ENCODE peak calls at places on chromosome 12, in four cellular contexts. I is body of pancreas; W is left lung; X is naive thymus-derived CD4-positive, alpha-beta T cell. N is an unnamed sample. For H3K4me1, the result is how much of the 10 kb centered on the place peaks cover.

GRCh38 chr12:27009926-27010325 is 4.3 kb downstream of the TM7SF3 start:
- DNase-seq in I (no peak), W (no peak), X (no peak), N (no peak)

GRCh38 chr12:62919827-62920226 is 15.1 kb downstream of the PPM1H start:
- DNase-seq in I (no peak), W (no peak), X (no peak), N (no peak)

GRCh38 chr12:77228376-77228775 is 163.0 kb upstream of the E2F7 start:
- DNase-seq in I (no peak), W (no peak), X (no peak), N (no peak)

GRCh38 chr12:52126050-52126604 is 46.6 kb downstream of the SMIM41 start:
- DNase-seq in I (no peak), W (no peak), X (no peak), N (no peak)

GRCh38 chr12:52878507-52879393 is 26.1 kb downstream of the KRT8 start:
- DNase-seq in I (no peak), W (no peak), X (no peak), N (no peak)

GRCh38 chr12:12357697-12358476 is 1.0 kb downstream of the BORCS5 start:
- DNase-seq in I (no peak), W (no peak), X (no peak), N (no peak)

GRCh38 chr12:62643470-62643869 is 176.8 kb downstream of the MON2 start:
- DNase-seq in I (no peak), W (no peak), X (no peak), N (no peak)

GRCh38 chr12:29782821-29783772 is 645 bp downstream of the TMTC1 start:
- DNase-seq in I (peak), W (peak), X (no peak), N (no peak)

DNA sequence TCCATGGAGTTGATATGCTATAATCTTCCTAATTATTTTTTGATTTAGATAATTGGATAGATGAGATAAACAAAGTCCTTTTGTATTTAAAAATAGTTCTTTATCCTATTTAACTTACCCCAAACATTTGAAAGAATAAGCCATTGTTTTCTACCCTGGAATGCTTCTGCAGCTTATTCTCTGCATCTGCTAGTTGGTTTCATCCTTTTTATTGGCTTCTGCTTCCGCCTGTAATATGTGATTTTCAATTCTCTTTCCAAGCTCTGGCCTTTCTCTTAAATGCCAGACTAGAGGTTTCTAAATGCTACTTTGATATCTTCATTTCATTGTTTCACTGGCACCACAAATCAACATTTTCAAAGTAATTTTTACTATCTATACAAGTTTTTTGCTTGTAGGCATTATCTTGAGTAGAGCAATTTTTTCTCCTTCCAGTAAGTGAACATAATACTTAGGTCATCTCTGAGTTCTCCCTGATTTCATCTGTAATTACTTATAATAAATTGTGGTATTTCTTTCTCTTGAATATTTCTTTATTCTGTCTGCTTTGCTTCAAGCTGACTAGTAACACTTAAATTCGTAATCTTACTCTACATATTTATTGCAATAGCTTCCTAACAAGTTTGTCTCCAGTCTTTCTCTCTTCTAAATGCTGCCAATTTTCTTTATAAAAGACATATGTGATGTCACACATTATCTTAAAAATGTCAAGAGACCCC is 958.4 kb downstream of the SLC6A15 start:
- DNase-seq in I (no peak), W (no peak), X (no peak), N (no peak)
- H3K4me1 ChIP-seq in I (under half), W (under half), X (under half), N (under half)

GRCh38 chr12:68665016-68665569 is 21.7 kb upstream of the NUP107 start:
- DNase-seq in I (no peak), W (no peak), X (no peak), N (no peak)
- H3K4me1 ChIP-seq in I (under half), W (under half), X (under half), N (under half)

GRCh38 chr12:47082283-47082962 is 2.7 kb upstream of the AMIGO2 start:
- DNase-seq in I (no peak), W (no peak), X (no peak), N (no peak)
- H3K4me1 ChIP-seq in I (under half), W (under half), X (half or more), N (half or more)

GRCh38 chr12:6641131-6641530 is 5.4 kb upstream of the LPAR5 start:
- DNase-seq in I (no peak), W (no peak), X (no peak), N (no peak)

GRCh38 chr12:6639151-6639773 is 3.5 kb upstream of the LPAR5 start:
- DNase-seq in I (no peak), W (no peak), X (no peak), N (no peak)

GRCh38 chr12:6638305-6638704 is 2.5 kb upstream of the LPAR5 start:
- DNase-seq in I (no peak), W (no peak), X (no peak), N (no peak)

GRCh38 chr12:6643569-6644256 is 3.5 kb downstream of the ACRBP start:
- DNase-seq in I (no peak), W (no peak), X (no peak), N (no peak)

DNA sequence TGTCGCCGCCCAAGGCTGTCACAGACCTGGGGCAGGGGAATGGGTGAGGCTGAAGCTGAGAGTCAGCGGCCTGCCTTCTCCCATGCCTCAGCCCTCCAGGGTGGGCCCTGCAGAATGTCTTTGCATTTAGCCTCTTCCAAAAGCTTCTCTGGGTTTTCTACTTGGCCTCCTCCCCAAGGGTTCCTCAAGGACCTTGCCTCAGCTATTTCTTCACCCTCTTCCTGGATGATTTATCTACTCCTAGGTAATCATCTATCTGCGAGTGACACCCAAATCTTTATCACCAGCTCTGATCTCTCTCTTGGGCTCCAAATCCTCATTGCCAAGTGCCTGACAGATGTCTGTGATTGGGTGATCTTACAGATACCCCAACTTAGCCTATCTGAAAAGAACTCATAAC is 4.7 kb upstream of the LPAR5 start:
- DNase-seq in I (no peak), W (no peak), X (no peak), N (no peak)
- H3K4me1 ChIP-seq in I (under half), W (under half), X (under half), N (under half)

GRCh38 chr12:14836336-14837210 is 6.8 kb downstream of the ART4 start:
- DNase-seq in I (no peak), W (no peak), X (no peak), N (no peak)
- H3K4me1 ChIP-seq in I (under half), W (under half), X (under half), N (under half)

DNA sequence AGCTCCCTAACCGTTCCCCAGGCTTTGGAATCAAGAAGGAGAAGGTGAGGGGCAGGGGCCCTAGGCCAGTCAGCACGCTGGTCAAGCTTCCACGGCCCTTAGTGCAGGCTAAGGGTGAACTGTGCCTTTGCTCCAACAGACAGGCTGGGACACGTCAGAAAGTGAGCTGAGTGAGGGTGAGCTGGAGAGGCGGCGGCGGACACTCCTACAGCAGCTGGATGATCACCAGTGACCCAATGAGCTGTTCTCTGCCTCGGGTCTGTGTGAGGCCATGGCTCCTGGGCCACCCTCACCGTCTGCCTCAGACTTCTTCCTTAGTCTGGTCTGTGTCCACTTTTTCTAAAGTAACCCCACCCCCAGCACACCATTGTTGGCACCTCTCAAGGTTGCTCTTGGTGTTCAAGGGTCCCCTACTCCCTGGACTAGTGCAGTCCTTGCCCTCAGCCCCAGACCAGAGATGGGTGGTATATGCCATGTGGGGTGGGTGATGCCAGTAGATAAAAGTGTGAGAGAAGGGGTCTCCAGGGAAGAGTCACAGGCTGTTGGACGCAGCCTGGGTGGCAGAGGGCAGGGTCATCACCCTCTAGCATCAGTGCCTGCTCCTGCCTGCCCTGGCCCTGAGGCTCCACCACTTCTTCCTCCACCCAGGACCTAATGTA is 20.7 kb downstream of the PRPF40B start:
- DNase-seq in I (no peak), W (no peak), X (no peak), N (peak)
- H3K4me1 ChIP-seq in I (under half), W (under half), X (under half), N (under half)

DNA sequence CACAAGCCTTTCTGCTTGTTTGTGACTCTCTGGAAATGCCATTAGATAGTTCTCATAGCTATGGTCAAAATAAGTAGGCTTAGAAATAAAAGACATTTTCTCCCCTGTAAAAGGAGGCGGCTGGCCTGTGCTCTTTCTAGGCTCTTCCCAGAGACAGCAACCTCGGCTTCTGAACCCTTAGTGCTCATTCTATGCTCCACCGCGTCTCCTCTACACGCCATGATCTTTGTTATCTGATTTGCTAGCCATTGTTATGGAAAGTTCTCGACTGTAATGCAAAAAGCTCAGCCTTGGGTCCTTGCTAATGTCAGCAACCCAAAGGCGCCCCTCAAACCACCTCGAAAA is 64.5 kb downstream of the CRADD start:
- DNase-seq in I (no peak), W (no peak), X (no peak), N (no peak)
- H3K4me1 ChIP-seq in I (under half), W (under half), X (under half), N (under half)

GRCh38 chr12:105237671-105238070 is 1.7 kb upstream of the APPL2 start:
- DNase-seq in I (no peak), W (no peak), X (no peak), N (no peak)
- H3K4me1 ChIP-seq in I (under half), W (under half), X (under half), N (under half)

GRCh38 chr12:65821336-65821735 is 2.9 kb upstream of the HMGA2 start:
- DNase-seq in I (no peak), W (no peak), X (no peak), N (no peak)
- H3K4me1 ChIP-seq in I (under half), W (under half), X (under half), N (under half)

N was measured in CD8-positive, alpha-beta memory T cell.